ENCODE peak calls at places on chromosomes 11 and 22, in ten cellular contexts. A is H54, P is iPS DF 19.7, Q is HTR-8/SVneo, T is cardiac fibroblast, W is NCI-H1092, C is SK-N-DZ, Y is SW480, G is HFF-Myc, Z is activated B cell treated with CpG ODN at 0.5 μM for 24 hours. S is an unnamed sample.
A peak's percentile ranks its signal among the peaks of the same experiment; 100 is the strongest.

GRCh38 chr11:30316237-30316636 is 6.7 kb upstream of the ARL14EP start:
- DNase-seq in Z (no peak), C (no peak), A (no peak), T (no peak), Q (no peak), W (no peak), P (no peak), Y (no peak), G (no peak), S (no peak)

GRCh38 chr11:72585762-72586590 is 88.2 kb downstream of the PDE2A start:
- DNase-seq in P (no peak), C (peak; percentile 74), W (peak; percentile 81), T (peak; percentile 71), Q (peak; percentile 90), G (peak; percentile 37), Y (peak; percentile 67), A (peak; percentile 97), Z (peak; percentile 49), S (peak; percentile 37)

GRCh38 chr11:69388210-69388609 is 93.3 kb upstream of the LINC01488 start:
- DNase-seq in Y (no peak), T (no peak), W (no peak), Q (no peak), C (no peak), P (no peak), G (no peak), Z (no peak), A (no peak), S (no peak)

GRCh38 chr22:49197500-49197899 is 630.2 kb downstream of the BRD1 start:
- DNase-seq in G (no peak), Y (no peak), W (no peak), Z (no peak), P (no peak), A (no peak), Q (no peak), C (peak; percentile 43), T (no peak), S (no peak)

GRCh38 chr11:133988686-133989410 is 32.1 kb upstream of the IGSF9B start:
- DNase-seq in Y (no peak), Q (no peak), Z (no peak), G (no peak), P (no peak), T (no peak), C (no peak), W (no peak), A (no peak), S (no peak)

GRCh38 chr11:122663764-122664163 is 8.2 kb downstream of the UBASH3B start:
- DNase-seq in Z (no peak), T (peak; percentile 20), Q (no peak), G (no peak), P (no peak), A (no peak), Y (no peak), W (peak; percentile 24), C (no peak), S (peak; percentile 21)

GRCh38 chr22:42803454-42803853 is 53.6 kb downstream of the ARFGAP3 start:
- DNase-seq in P (no peak), C (no peak), Q (no peak), G (no peak), T (no peak), Z (no peak), W (peak; percentile 75), A (no peak), Y (no peak), S (no peak)

GRCh38 chr22:46083383-46084350 is 66.7 kb upstream of the PPARA start:
- DNase-seq in T (no peak), P (no peak), Q (no peak), C (no peak), A (no peak), Y (no peak), Z (no peak), G (no peak), W (no peak), S (no peak)

GRCh38 chr11:30879322-30880020 is 293.3 kb upstream of the MPPED2 start:
- DNase-seq in A (no peak), C (no peak), Q (no peak), G (no peak), Z (no peak), Y (no peak), W (peak; percentile 89), P (no peak), T (peak; percentile 61), S (no peak)

GRCh38 chr11:18168372-18168771 is 4.3 kb upstream of the MRGPRX4 start:
- DNase-seq in T (no peak), W (no peak), Z (no peak), Y (no peak), Q (no peak), P (no peak), G (no peak), A (no peak), C (no peak), S (no peak)

GRCh38 chr11:91261513-91261912 is 963.1 kb upstream of the FAT3 start:
- DNase-seq in Q (no peak), W (no peak), Y (no peak), T (no peak), P (no peak), Z (no peak), G (no peak), A (no peak), C (no peak), S (no peak)

GRCh38 chr11:11230802-11231562 is 122.1 kb downstream of the CSNK2A3 start:
- DNase-seq in C (no peak), T (no peak), Y (no peak), W (no peak), Q (no peak), G (no peak), A (peak; percentile 35), Z (no peak), P (no peak), S (no peak)

GRCh38 chr11:60310407-60310998 is 16.6 kb upstream of the MS4A6E start:
- DNase-seq in Y (no peak), P (no peak), T (no peak), A (no peak), W (no peak), Z (no peak), G (no peak), Q (no peak), C (no peak), S (no peak)

GRCh38 chr11:130622126-130622525 is 173.7 kb downstream of the ADAMTS15 start:
- DNase-seq in Y (no peak), T (no peak), Q (no peak), P (no peak), G (no peak), Z (no peak), C (no peak), A (no peak), W (no peak), S (peak; percentile 38)

GRCh38 chr22:40241200-40241763 is 63.6 kb downstream of the TNRC6B start:
- DNase-seq in A (no peak), G (no peak), C (no peak), T (no peak), W (no peak), P (no peak), Y (no peak), Q (no peak), Z (no peak), S (no peak)

GRCh38 chr11:2929880-2930704 is 872 bp upstream of the PHLDA2 start:
- DNase-seq in T (peak; percentile 39), P (no peak), Z (no peak), W (peak; percentile 23), Y (peak; percentile 81), G (no peak), C (no peak), Q (peak; percentile 48), A (peak; percentile 63), S (peak; percentile 36)

GRCh38 chr22:40040927-40041326 is 46.2 kb downstream of the FAM83F start:
- DNase-seq in C (no peak), P (no peak), T (peak; percentile 88), A (no peak), G (no peak), Y (no peak), Z (no peak), Q (no peak), W (no peak), S (peak; percentile 27)

GRCh38 chr11:74783241-74783871 is 34.7 kb downstream of the RNF169 start:
- DNase-seq in A (peak; percentile 15), G (peak; percentile 11), P (no peak), Q (peak; percentile 41), Z (no peak), Y (no peak), T (peak; percentile 35), W (no peak), C (no peak), S (peak; percentile 75)

GRCh38 chr11:77154381-77155081 is 26.5 kb downstream of the MYO7A start:
- DNase-seq in G (no peak), Z (no peak), C (no peak), A (no peak), P (no peak), Y (no peak), Q (no peak), T (no peak), W (peak; percentile 70), S (no peak)

GRCh38 chr11:36265793-36266628 is 23.2 kb downstream of the COMMD9 start:
- DNase-seq in Y (peak; percentile 36), W (peak; percentile 30), Q (peak; percentile 74), T (peak; percentile 57), A (peak; percentile 57), C (peak; percentile 64), G (no peak), P (no peak), Z (peak; percentile 52), S (peak; percentile 30)

GRCh38 chr11:126544311-126545056 is 189.0 kb downstream of the ST3GAL4 start:
- DNase-seq in W (peak; percentile 74), A (peak; percentile 23), Z (no peak), C (no peak), P (no peak), Q (peak; percentile 28), G (no peak), T (peak; percentile 21), Y (peak; percentile 14), S (peak; percentile 19)

GRCh38 chr11:121841487-121842167 is 274.4 kb downstream of the BLID start:
- DNase-seq in Q (peak; percentile 17), C (no peak), A (no peak), Y (no peak), W (no peak), G (peak; percentile 81), T (peak; percentile 86), Z (no peak), P (no peak), S (peak; percentile 48)

GRCh38 chr11:65576867-65577755 is 1.3 kb downstream of the EHBP1L1 start:
- DNase-seq in P (no peak), A (peak; percentile 100), Y (peak; percentile 87), T (peak; percentile 70), G (no peak), Z (peak; percentile 62), Q (peak; percentile 86), C (no peak), W (no peak), S (peak; percentile 62)

GRCh38 chr11:10743354-10744035 is 7.6 kb upstream of the CTR9 start:
- DNase-seq in W (no peak), A (no peak), Y (no peak), C (no peak), Z (no peak), Q (no peak), P (no peak), T (no peak), G (no peak), S (no peak)

GRCh38 chr11:12224537-12224893 is 114.1 kb downstream of the MICAL2 start:
- DNase-seq in T (peak; percentile 93), Y (peak; percentile 63), Z (no peak), A (peak; percentile 93), W (no peak), P (no peak), G (no peak), Q (peak; percentile 93), C (no peak), S (peak; percentile 46)

GRCh38 chr11:59138643-59139042 is 4.0 kb upstream of the FAM111A start:
- DNase-seq in C (no peak), Q (no peak), Z (no peak), G (no peak), T (no peak), P (no peak), Y (no peak), A (no peak), W (no peak), S (no peak)

GRCh38 chr11:120890921-120891320 is 133.0 kb upstream of the TBCEL start:
- DNase-seq in A (no peak), W (no peak), G (no peak), T (no peak), P (no peak), Q (no peak), Z (no peak), Y (no peak), C (no peak), S (no peak)

GRCh38 chr11:12289667-12290476 is 87.5 kb upstream of the PARVA start:
- DNase-seq in Q (no peak), A (no peak), P (no peak), C (no peak), W (no peak), Y (no peak), T (no peak), G (no peak), Z (no peak), S (no peak)